ENCODE peak calls at places on chromosomes 5 and 9, in six cellular contexts. A is pancreas, M is SJSA1, H is transverse colon, X is left ventricle myocardium inferior, L is GM12878. U is an unnamed sample.

GRCh38 chr5:179819296-179820126 is 1.2 kb upstream of the SQSTM1 start:
- DNase-seq in A (peak; percentile 89), M (peak; percentile 77), H (peak; percentile 77), X (peak; percentile 61), L (no peak), U (no peak)

GRCh38 chr5:6404129-6404528 is 25.8 kb upstream of the MED10 start:
- DNase-seq in A (no peak), M (no peak), H (no peak), X (no peak), L (peak; percentile 8), U (no peak)

GRCh38 chr9:76926324-76926731 is 20.4 kb upstream of the PRUNE2 start:
- DNase-seq in A (no peak), M (peak; percentile 57), H (no peak), X (no peak), L (no peak), U (no peak)

GRCh38 chr9:132849168-132849831 is 28.8 kb downstream of the AK8 start:
- DNase-seq in A (no peak), M (no peak), H (peak; percentile 58), X (peak; percentile 28), L (no peak), U (no peak)

GRCh38 chr5:143001764-143002351 is 231.7 kb downstream of the ARHGAP26 start:
- DNase-seq in A (no peak), M (peak; percentile 67), H (no peak), X (no peak), L (no peak), U (no peak)

GRCh38 chr9:119955276-119955675 is 586.0 kb upstream of the BRINP1 start:
- DNase-seq in A (no peak), M (peak; percentile 38), H (no peak), X (no peak), L (no peak), U (no peak)

GRCh38 chr5:172028167-172028566 is 21.7 kb upstream of the FBXW11 start:
- DNase-seq in A (no peak), M (no peak), H (no peak), X (no peak), L (no peak), U (no peak)

GRCh38 chr5:73917433-73917832 is 291.4 kb downstream of the ARHGEF28 start:
- DNase-seq in A (peak; percentile 63), M (no peak), H (no peak), X (peak; percentile 41), L (no peak), U (no peak)

GRCh38 chr5:96538831-96539250 is 105.8 kb upstream of the PCSK1 start:
- DNase-seq in A (no peak), M (no peak), H (no peak), X (no peak), L (no peak), U (peak; percentile 21)

GRCh38 chr5:100430268-100430900 is 104.8 kb upstream of the FAM174A start:
- DNase-seq in A (no peak), M (peak; percentile 31), H (peak; percentile 16), X (peak; percentile 16), L (peak; percentile 15), U (peak; percentile 29)

GRCh38 chr9:114973216-114973615 is 42.8 kb upstream of the TNFSF8 start:
- DNase-seq in A (no peak), M (no peak), H (no peak), X (no peak), L (no peak), U (no peak)

GRCh38 chr9:135416771-135417290 is 62.8 kb upstream of the PPP1R26 start:
- DNase-seq in A (no peak), M (no peak), H (no peak), X (no peak), L (no peak), U (no peak)

GRCh38 chr9:87277346-87277745 is 220.3 kb upstream of the DAPK1 start:
- DNase-seq in A (no peak), M (no peak), H (no peak), X (no peak), L (no peak), U (no peak)

GRCh38 chr5:154097031-154097430 is 58.3 kb downstream of the MFAP3 start:
- DNase-seq in A (no peak), M (no peak), H (no peak), X (no peak), L (no peak), U (no peak)

GRCh38 chr9:111023090-111023489 is 15.2 kb downstream of the LPAR1 start:
- DNase-seq in A (no peak), M (no peak), H (no peak), X (no peak), L (no peak), U (no peak)

GRCh38 chr5:19886123-19886921 is 101.7 kb downstream of the CDH18 start:
- DNase-seq in A (no peak), M (no peak), H (no peak), X (no peak), L (no peak), U (no peak)

GRCh38 chr5:37889612-37890317 is 49.9 kb upstream of the GDNF start:
- DNase-seq in A (no peak), M (peak; percentile 66), H (no peak), X (no peak), L (no peak), U (no peak)

GRCh38 chr9:102974530-102974929 is 20.6 kb upstream of the CYLC2 start:
- DNase-seq in A (no peak), M (no peak), H (no peak), X (no peak), L (no peak), U (no peak)

GRCh38 chr5:23332650-23333251 is 174.7 kb upstream of the PRDM9 start:
- DNase-seq in A (no peak), M (no peak), H (no peak), X (no peak), L (no peak), U (no peak)

GRCh38 chr9:130891699-130892502 is 4.7 kb downstream of the QRFP start:
- DNase-seq in A (no peak), M (no peak), H (no peak), X (no peak), L (no peak), U (no peak)
- H3K27ac ChIP-seq in A (no peak overlapping the region), M (no peak overlapping the region), H (no peak overlapping the region), X (no peak overlapping the region), L (no peak overlapping the region), U (no peak overlapping the region)

GRCh38 chr5:65030056-65030455 is 261.3 kb downstream of the CWC27 start:
- DNase-seq in A (no peak), M (no peak), H (no peak), X (no peak), L (no peak), U (no peak)
- H3K4me1 ChIP-seq in A (peaks cover 6% of the 10 kb centered on the region), M (peaks cover 3% of the 10 kb centered on the region), H (peaks cover 5% of the 10 kb centered on the region), X (peaks cover 11% of the 10 kb centered on the region), L (peaks cover 18% of the 10 kb centered on the region), U (peaks cover 11% of the 10 kb centered on the region)

DNA sequence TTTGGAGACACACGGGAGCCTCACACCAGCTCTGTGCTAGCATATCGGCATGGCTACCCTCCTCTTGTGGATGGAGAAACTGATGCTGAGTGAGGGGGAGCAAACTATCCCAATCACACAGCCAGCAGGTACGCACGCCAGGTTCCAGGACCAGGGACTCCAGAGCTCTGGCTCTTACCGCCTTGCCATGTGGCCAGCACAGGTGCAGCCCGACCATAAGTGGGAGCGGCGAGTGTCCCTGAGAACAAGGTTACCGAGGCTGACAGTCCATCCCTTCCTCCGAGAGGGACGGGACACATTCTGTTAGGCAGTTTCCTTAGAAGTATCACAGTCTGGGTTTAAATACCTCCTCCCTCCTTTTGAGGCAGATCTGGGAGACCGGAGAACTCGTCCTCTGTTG is 86.0 kb downstream of the PAX5 start:
- DNase-seq in A (no peak), M (no peak), H (no peak), X (no peak), L (no peak), U (no peak)
- H3K27me3 ChIP-seq in A (no peaks in the 10 kb centered on the region), M (peaks cover 25% of the 10 kb centered on the region), H (peaks cover 23% of the 10 kb centered on the region), X (peaks cover 49% of the 10 kb centered on the region), L (no peaks in the 10 kb centered on the region), U (no peaks in the 10 kb centered on the region)

GRCh38 chr5:81609810-81610375 is 141.0 kb downstream of the SSBP2 start:
- DNase-seq in A (no peak), M (no peak), H (no peak), X (no peak), L (no peak), U (no peak)

GRCh38 chr5:81601912-81602311 is 149.0 kb downstream of the SSBP2 start:
- DNase-seq in A (no peak), M (no peak), H (no peak), X (no peak), L (no peak), U (no peak)

GRCh38 chr5:81604193-81604592 is 146.7 kb downstream of the SSBP2 start:
- DNase-seq in A (no peak), M (no peak), H (no peak), X (no peak), L (no peak), U (no peak)

GRCh38 chr5:81605299-81605698 is 145.6 kb downstream of the SSBP2 start:
- DNase-seq in A (no peak), M (no peak), H (no peak), X (no peak), L (no peak), U (no peak)

GRCh38 chr5:81606150-81606549 is 144.7 kb downstream of the SSBP2 start:
- DNase-seq in A (no peak), M (no peak), H (no peak), X (no peak), L (no peak), U (no peak)
- H3K27ac ChIP-seq in A (no peak overlapping the region), M (no peak overlapping the region), H (no peak overlapping the region), X (no peak overlapping the region), L (no peak overlapping the region), U (no peak overlapping the region)

DNA sequence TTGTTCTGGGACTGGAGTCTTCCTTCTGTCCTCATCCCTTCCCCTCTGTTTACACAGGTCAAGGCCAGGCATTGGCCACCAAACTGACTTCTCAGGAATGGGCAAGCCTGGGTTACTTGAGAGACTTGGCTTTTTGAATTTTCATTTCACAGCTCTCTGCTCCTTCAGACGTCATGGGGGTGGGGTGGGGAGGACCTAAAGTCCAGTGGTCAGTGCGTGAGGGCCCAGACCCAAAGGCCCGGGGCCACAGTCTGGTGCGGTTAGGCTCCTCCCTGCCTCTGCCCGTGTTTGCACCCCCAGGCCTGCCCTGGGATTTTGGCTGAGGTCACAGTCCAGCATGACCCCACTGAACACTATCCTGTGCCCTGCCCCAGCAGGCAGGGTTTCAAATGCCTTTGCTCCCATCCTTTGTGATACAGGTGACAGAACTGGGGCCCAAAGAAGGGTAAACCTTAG is 4.1 kb upstream of the CXXC5 start:
- DNase-seq in A (peak; percentile 70), M (no peak), H (peak; percentile 13), X (peak; percentile 10), L (no peak), U (no peak)
- H3K4me1 ChIP-seq in A (peaks cover 39% of the 10 kb centered on the region), M (peaks cover 9% of the 10 kb centered on the region), H (peaks cover 37% of the 10 kb centered on the region), X (peaks cover 47% of the 10 kb centered on the region), L (peaks cover 23% of the 10 kb centered on the region), U (peaks cover 12% of the 10 kb centered on the region)

DNA sequence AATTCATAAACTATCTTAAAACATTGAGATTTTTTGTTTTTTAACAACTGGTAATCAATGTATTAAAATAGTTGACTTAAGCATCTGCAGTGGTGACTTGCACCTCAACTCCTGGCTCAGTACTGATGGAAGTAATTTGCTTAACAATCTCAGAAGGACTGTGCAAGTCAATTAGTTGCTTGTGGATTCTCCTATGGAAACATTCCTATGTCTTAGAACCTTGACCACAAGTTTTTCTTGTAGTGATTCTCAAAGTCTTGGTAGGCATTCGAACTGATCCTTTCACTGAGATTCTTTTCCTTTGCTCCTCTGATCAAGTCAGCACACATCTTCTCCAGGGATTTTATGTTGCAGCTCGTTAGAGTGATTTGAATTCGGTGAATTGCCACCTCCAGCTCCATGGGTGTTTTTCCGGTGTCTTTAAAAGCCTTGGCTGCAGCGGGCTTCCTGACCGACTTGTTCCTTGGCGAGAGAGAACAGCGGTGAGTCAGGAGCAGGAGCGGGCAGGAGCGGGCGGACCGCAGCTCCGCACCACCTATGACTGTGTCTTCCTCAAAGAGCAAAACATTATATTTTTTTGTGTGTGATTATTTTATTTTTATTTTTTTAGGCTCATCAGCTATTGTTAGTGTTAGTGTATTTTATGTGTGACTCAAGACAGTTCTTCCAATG is 21.1 kb downstream of the HMGXB3 start:
- DNase-seq in A (no peak), M (peak; percentile 87), H (no peak), X (peak; percentile 34), L (no peak), U (no peak)
- H3K27me3 ChIP-seq in A (no peaks in the 10 kb centered on the region), M (no peaks in the 10 kb centered on the region), H (no peaks in the 10 kb centered on the region), X (no peaks in the 10 kb centered on the region), L (no peaks in the 10 kb centered on the region), U (no peaks in the 10 kb centered on the region)

U was measured in CD4-positive, alpha-beta memory T cell.